ENCODE peak calls at places on chromosomes 7 and 10, in nine cellular contexts. J is spleen, K is ovary, G is IMR-90, W is sigmoid colon, T is H1, L is erythroblast, E is breast epithelium, N is A549. X is an unnamed sample.

GRCh38 chr10:6580279-6581029 is 378 bp upstream of the PRKCQ start:
- DNase-seq in K (peak; percentile 83), L (peak; percentile 87), T (peak; percentile 92), G (peak; percentile 47), N (peak; percentile 47), W (peak; percentile 72), E (peak; percentile 31), J (peak; percentile 96), X (peak; percentile 53)

GRCh38 chr10:31134303-31134928 is 102.8 kb upstream of the ZNF438 start:
- DNase-seq in N (no peak), K (no peak), E (no peak), G (peak; percentile 92), W (no peak), T (no peak), J (no peak), L (peak; percentile 19), X (peak; percentile 41)

GRCh38 chr7:131325179-131325840 is 2.4 kb upstream of the MKLN1 start:
- DNase-seq in K (no peak), G (no peak), L (peak; percentile 23), E (no peak), J (no peak), T (no peak), N (no peak), W (no peak), X (no peak)

GRCh38 chr10:133219782-133220181 is 10.2 kb upstream of the UTF1 start:
- DNase-seq in L (no peak), N (no peak), J (no peak), E (no peak), G (no peak), T (peak; percentile 82), K (no peak), W (no peak), X (no peak)

GRCh38 chr10:57249615-57250281 is 888.7 kb upstream of the ZWINT start:
- DNase-seq in G (no peak), K (no peak), E (no peak), T (no peak), L (no peak), W (no peak), N (no peak), J (peak; percentile 74), X (no peak)

GRCh38 chr7:16646427-16647081 is 573 bp downstream of the BZW2 start:
- DNase-seq in W (no peak), N (no peak), E (no peak), K (no peak), G (no peak), L (peak; percentile 56), T (no peak), J (no peak), X (no peak)

GRCh38 chr10:11414314-11415038 is 197.0 kb downstream of the USP6NL start:
- DNase-seq in G (no peak), J (no peak), T (no peak), L (no peak), W (no peak), E (no peak), K (no peak), N (no peak), X (no peak)

GRCh38 chr10:35191523-35191922 is 64.9 kb downstream of the CREM start:
- DNase-seq in J (no peak), K (no peak), E (no peak), G (peak; percentile 47), L (no peak), N (no peak), W (peak; percentile 71), T (no peak), X (no peak)

GRCh38 chr10:17061418-17061817 is 68.2 kb downstream of the CUBN start:
- DNase-seq in G (peak; percentile 49), K (no peak), W (no peak), T (no peak), J (no peak), E (no peak), N (no peak), L (no peak), X (no peak)

GRCh38 chr10:88041243-88042161 is 178.1 kb downstream of the PTEN start:
- DNase-seq in N (no peak), K (no peak), G (peak; percentile 48), T (no peak), L (no peak), J (no peak), W (no peak), E (no peak), X (no peak)

GRCh38 chr10:132374176-132374575 is 22.8 kb upstream of the PWWP2B start:
- DNase-seq in J (peak; percentile 63), E (no peak), T (no peak), G (no peak), K (peak; percentile 21), N (no peak), L (no peak), W (peak; percentile 48), X (no peak)

GRCh38 chr10:35843524-35844171 is 201.6 kb upstream of the FZD8 start:
- DNase-seq in E (no peak), L (no peak), G (no peak), T (no peak), K (no peak), J (peak; percentile 83), W (no peak), N (no peak), X (no peak)

GRCh38 chr10:25933653-25934608 is at the start of gene MYO3A:
- DNase-seq in W (no peak), T (peak; percentile 83), J (peak; percentile 71), L (no peak), E (no peak), N (no peak), G (no peak), K (peak; percentile 35), X (no peak)

GRCh38 chr7:64794171-64794844 is at the start of gene ZNF138:
- DNase-seq in G (peak; percentile 91), K (peak; percentile 96), J (peak; percentile 95), L (peak; percentile 96), T (peak; percentile 93), W (peak; percentile 98), E (peak; percentile 96), N (peak; percentile 96), X (peak; percentile 95)
- TF ChIP-seq POLR2A in G (peak; percentile 47), K (peak; percentile 21), J (no peak), L (peak; percentile 78), T (peak; percentile 93), W (peak; percentile 54), E (peak; percentile 61), N (peak; percentile 65), X (peak; percentile 71)

GRCh38 chr7:5041047-5041446 is 4.6 kb upstream of the RBAK start:
- DNase-seq in G (no peak), K (no peak), E (no peak), W (no peak), N (no peak), L (no peak), T (no peak), J (no peak), X (no peak)

GRCh38 chr7:5045558-5046396 is at the start of gene RBAK:
- DNase-seq in E (peak; percentile 87), K (peak; percentile 96), W (peak; percentile 98), G (peak; percentile 95), L (peak; percentile 96), T (peak; percentile 93), J (peak; percentile 98), N (peak; percentile 83), X (peak; percentile 93)

GRCh38 chr7:5043661-5044060 is 2.0 kb upstream of the RBAK start:
- DNase-seq in E (no peak), W (no peak), T (no peak), K (no peak), L (no peak), N (no peak), J (no peak), G (no peak), X (no peak)
- TF ChIP-seq POLR2A in E (no peak), W (no peak), T (no peak), K (no peak), L (no peak), N (no peak), J (no peak), G (no peak), X (no peak)

GRCh38 chr10:45557275-45557905 is 115.2 kb downstream of the ZFAND4 start:
- DNase-seq in W (no peak), T (no peak), J (no peak), L (peak; percentile 37), K (no peak), N (no peak), G (no peak), E (no peak), X (no peak)

GRCh38 chr10:45558406-45558805 is 114.2 kb downstream of the ZFAND4 start:
- DNase-seq in K (no peak), E (no peak), T (no peak), W (no peak), J (no peak), L (peak; percentile 71), N (no peak), G (no peak), X (no peak)

GRCh38 chr10:45553155-45553554 is 119.4 kb downstream of the ZFAND4 start:
- DNase-seq in E (no peak), J (no peak), T (no peak), L (no peak), N (no peak), W (no peak), K (no peak), G (no peak), X (no peak)

GRCh38 chr10:45553613-45554012 is 119.0 kb downstream of the ZFAND4 start:
- DNase-seq in G (no peak), J (no peak), L (no peak), K (no peak), W (no peak), N (no peak), E (no peak), T (no peak), X (no peak)

DNA sequence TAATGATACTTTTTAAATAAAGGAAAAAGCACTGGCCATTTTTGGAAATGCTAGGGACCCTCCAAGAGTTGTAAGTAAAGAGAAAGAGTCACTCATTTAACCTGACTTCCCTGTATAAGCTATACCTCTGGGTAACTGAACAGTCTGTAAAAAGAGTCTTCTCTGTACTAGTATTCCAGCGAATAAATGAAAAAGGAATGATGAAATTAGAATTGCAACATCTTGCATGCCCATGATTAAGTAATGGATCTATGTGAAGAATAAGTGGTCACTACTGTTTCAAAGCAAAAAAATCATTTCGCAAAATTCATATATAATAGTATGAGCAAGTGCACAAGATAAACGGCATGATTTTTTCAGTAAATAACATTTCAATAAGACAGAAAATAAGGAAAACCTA is 116.8 kb downstream of the ZFAND4 start:
- DNase-seq in E (no peak), L (no peak), T (no peak), J (no peak), G (peak; percentile 18), W (no peak), K (no peak), N (no peak), X (no peak)
- TF ChIP-seq POLR2A in E (no peak), L (no peak), T (no peak), J (no peak), G (no peak), W (no peak), K (no peak), N (no peak), X (no peak)

DNA sequence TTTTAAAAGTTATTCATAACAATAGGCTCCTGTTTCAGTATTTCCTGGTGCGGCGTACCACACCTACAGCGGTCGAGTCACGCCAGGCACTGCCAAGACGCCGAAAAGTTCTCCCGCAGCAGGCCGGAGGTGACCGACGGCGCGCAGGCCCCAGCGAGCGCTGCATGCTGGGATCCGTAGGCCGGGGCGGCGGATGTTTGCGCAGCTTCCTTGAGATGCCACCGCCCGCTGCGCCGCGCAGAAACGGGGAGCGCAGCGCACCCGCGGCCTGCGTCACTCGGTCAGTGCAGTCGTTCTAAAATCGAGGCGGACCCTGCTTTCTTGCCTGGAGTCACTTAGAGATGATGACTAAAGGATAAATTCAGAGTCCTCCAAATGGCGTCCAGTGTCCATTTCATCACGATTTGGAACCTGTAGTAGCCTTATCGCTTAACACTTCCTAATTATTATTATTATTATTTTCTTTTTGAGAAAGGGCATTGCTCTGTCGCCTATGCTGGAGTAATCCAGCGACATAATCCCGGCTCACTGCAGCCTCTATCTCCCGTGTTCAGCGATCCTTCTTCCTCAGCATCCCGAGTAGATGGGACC is 1.3 kb upstream of the KIF11 start:
- DNase-seq in T (peak; percentile 87), L (peak; percentile 95), G (peak; percentile 92), K (peak; percentile 93), N (peak; percentile 77), W (peak; percentile 95), E (peak; percentile 92), J (peak; percentile 99), X (peak; percentile 71)
- TF ChIP-seq POLR2A in T (peak; percentile 86), L (peak; percentile 89), G (peak; percentile 63), K (peak; percentile 79), N (peak; percentile 78), W (peak; percentile 82), E (peak; percentile 73), J (peak; percentile 80), X (peak; percentile 81)